ENCODE peak calls at places on chromosomes 3 and 15, in ten cellular contexts. U, R, N, X, Q, D, F, E, I and W are unnamed samples.
A peak's percentile ranks its signal among the peaks of the same experiment; 100 is the strongest.

GRCh38 chr15:85642693-85643058 is 152.0 kb downstream of the KLHL25 start:
- DNase-seq in U (no peak), R (no peak), N (no peak), X (no peak), Q (no peak), D (no peak), F (no peak), E (no peak), I (no peak), W (no peak)

GRCh38 chr15:63530235-63530634 is 25.8 kb downstream of the USP3 start:
- DNase-seq in U (no peak), R (no peak), N (peak; percentile 12), X (no peak), Q (no peak), D (no peak), F (no peak), E (no peak), I (no peak), W (no peak)

GRCh38 chr3:31106204-31106603 is 211.7 kb upstream of the GADL1 start:
- DNase-seq in U (no peak), R (no peak), N (no peak), X (peak; percentile 51), Q (no peak), D (peak; percentile 85), F (no peak), E (no peak), I (no peak), W (peak; percentile 54)

GRCh38 chr3:184259878-184260570 is 1.3 kb downstream of the CAMK2N2 start:
- DNase-seq in U (peak; percentile 45), R (peak; percentile 48), N (peak; percentile 53), X (no peak), Q (peak; percentile 55), D (peak; percentile 45), F (peak; percentile 18), E (no peak), I (no peak), W (no peak)

GRCh38 chr3:2303567-2303966 is 204.9 kb downstream of the CNTN4 start:
- DNase-seq in U (peak; percentile 61), R (no peak), N (no peak), X (peak; percentile 3), Q (no peak), D (peak; percentile 2), F (no peak), E (no peak), I (no peak), W (peak; percentile 40)

GRCh38 chr15:58856090-58856489 is 77.4 kb downstream of the SLTM start:
- DNase-seq in U (no peak), R (no peak), N (no peak), X (no peak), Q (no peak), D (peak; percentile 16), F (no peak), E (no peak), I (no peak), W (peak; percentile 13)

GRCh38 chr3:121698513-121698912 is 37.8 kb upstream of the HCLS1 start:
- DNase-seq in U (no peak), R (no peak), N (no peak), X (no peak), Q (no peak), D (no peak), F (no peak), E (no peak), I (no peak), W (no peak)

GRCh38 chr3:52436500-52437106 is 8.3 kb downstream of the SEMA3G start:
- DNase-seq in U (no peak), R (no peak), N (no peak), X (no peak), Q (no peak), D (no peak), F (no peak), E (no peak), I (no peak), W (no peak)

GRCh38 chr15:90232941-90233700 is 620 bp downstream of the CIB1 start:
- DNase-seq in U (peak; percentile 41), R (no peak), N (peak; percentile 68), X (peak; percentile 51), Q (peak; percentile 53), D (peak; percentile 75), F (no peak), E (no peak), I (peak; percentile 47), W (peak; percentile 64)

GRCh38 chr3:174132006-174132405 is 727.1 kb upstream of the NAALADL2 start:
- DNase-seq in U (no peak), R (no peak), N (no peak), X (no peak), Q (no peak), D (no peak), F (no peak), E (no peak), I (no peak), W (no peak)